ENCODE peak calls at places on chromosomes 7 and 10, in seven cellular contexts. One of them, this sample, is unnamed.

GRCh38 chr10:129772472-129773358 is 191.4 kb downstream of the EBF3 start:
- DNase-seq in pancreas: peak
- DNase-seq in WTC11: peak
- DNase-seq in PC-3: no peak
- DNase-seq in body of pancreas: no peak
- DNase-seq in MCF 10A: no peak
- DNase-seq in Panc1: no peak
- DNase-seq in this sample: no peak

GRCh38 chr10:1643911-1644810 is 93.2 kb downstream of the ADARB2 start:
- DNase-seq in MCF 10A: no peak
- DNase-seq in WTC11: no peak
- DNase-seq in PC-3: no peak
- DNase-seq in body of pancreas: no peak
- DNase-seq in pancreas: no peak
- DNase-seq in Panc1: no peak
- DNase-seq in this sample: no peak

GRCh38 chr10:1374901-1375804 is 319.0 kb downstream of the WDR37 start:
- DNase-seq in pancreas: no peak
- DNase-seq in PC-3: no peak
- DNase-seq in WTC11: no peak
- DNase-seq in Panc1: no peak
- DNase-seq in MCF 10A: no peak
- DNase-seq in body of pancreas: no peak
- DNase-seq in this sample: no peak

GRCh38 chr7:106591146-106591545 is 69.8 kb downstream of the CCDC71L start:
- DNase-seq in WTC11: no peak
- DNase-seq in Panc1: no peak
- DNase-seq in MCF 10A: no peak
- DNase-seq in pancreas: no peak
- DNase-seq in PC-3: no peak
- DNase-seq in body of pancreas: no peak
- DNase-seq in this sample: no peak

GRCh38 chr10:52064084-52064845 is 249.8 kb upstream of the DKK1 start:
- DNase-seq in pancreas: no peak
- DNase-seq in body of pancreas: no peak
- DNase-seq in MCF 10A: no peak
- DNase-seq in PC-3: no peak
- DNase-seq in WTC11: no peak
- DNase-seq in Panc1: no peak
- DNase-seq in this sample: no peak

GRCh38 chr10:18214692-18215563 is 74.7 kb downstream of the CACNB2 start:
- DNase-seq in pancreas: no peak
- DNase-seq in body of pancreas: peak
- DNase-seq in WTC11: peak
- DNase-seq in PC-3: peak
- DNase-seq in Panc1: peak
- DNase-seq in MCF 10A: peak
- DNase-seq in this sample: peak

GRCh38 chr7:19122018-19122588 is 4.7 kb upstream of the TWIST1 start:
- DNase-seq in WTC11: no peak
- DNase-seq in Panc1: peak
- DNase-seq in PC-3: peak
- DNase-seq in MCF 10A: peak
- DNase-seq in body of pancreas: no peak
- DNase-seq in pancreas: no peak
- DNase-seq in this sample: no peak

GRCh38 chr10:117492504-117492903 is 50.0 kb upstream of the EMX2 start:
- DNase-seq in PC-3: no peak
- DNase-seq in WTC11: no peak
- DNase-seq in body of pancreas: no peak
- DNase-seq in MCF 10A: no peak
- DNase-seq in Panc1: no peak
- DNase-seq in pancreas: no peak
- DNase-seq in this sample: no peak

GRCh38 chr10:13066527-13066926 is 33.4 kb upstream of the OPTN start:
- DNase-seq in pancreas: no peak
- DNase-seq in Panc1: no peak
- DNase-seq in WTC11: no peak
- DNase-seq in body of pancreas: no peak
- DNase-seq in MCF 10A: no peak
- DNase-seq in PC-3: no peak
- DNase-seq in this sample: no peak

GRCh38 chr10:70197235-70197952 is 27.1 kb upstream of the SAR1A start:
- DNase-seq in pancreas: no peak
- DNase-seq in PC-3: no peak
- DNase-seq in MCF 10A: no peak
- DNase-seq in Panc1: no peak
- DNase-seq in WTC11: no peak
- DNase-seq in body of pancreas: no peak
- DNase-seq in this sample: no peak

GRCh38 chr7:44391746-44392617 is 66.6 kb upstream of the CAMK2B start:
- DNase-seq in MCF 10A: no peak
- DNase-seq in body of pancreas: no peak
- DNase-seq in WTC11: no peak
- DNase-seq in Panc1: no peak
- DNase-seq in pancreas: no peak
- DNase-seq in PC-3: no peak
- DNase-seq in this sample: no peak

GRCh38 chr7:36071605-36072004 is 81.4 kb upstream of the EEPD1 start:
- DNase-seq in MCF 10A: no peak
- DNase-seq in Panc1: no peak
- DNase-seq in pancreas: no peak
- DNase-seq in body of pancreas: no peak
- DNase-seq in WTC11: no peak
- DNase-seq in PC-3: no peak
- DNase-seq in this sample: no peak

GRCh38 chr10:36515313-36515712 is 610.1 kb upstream of the ANKRD30A start:
- DNase-seq in PC-3: no peak
- DNase-seq in WTC11: no peak
- DNase-seq in MCF 10A: no peak
- DNase-seq in body of pancreas: no peak
- DNase-seq in Panc1: no peak
- DNase-seq in pancreas: no peak
- DNase-seq in this sample: no peak

GRCh38 chr10:44985175-44985681 is 6.6 kb upstream of the DEPP1 start:
- DNase-seq in PC-3: no peak
- DNase-seq in body of pancreas: no peak
- DNase-seq in Panc1: no peak
- DNase-seq in MCF 10A: no peak
- DNase-seq in WTC11: no peak
- DNase-seq in pancreas: no peak
- DNase-seq in this sample: no peak

GRCh38 chr10:120979435-120980315 is 128.5 kb downstream of the WDR11 start:
- DNase-seq in pancreas: peak
- DNase-seq in body of pancreas: peak
- DNase-seq in WTC11: peak
- DNase-seq in MCF 10A: no peak
- DNase-seq in PC-3: no peak
- DNase-seq in Panc1: no peak
- DNase-seq in this sample: peak

GRCh38 chr7:114533151-114533550 is 118.5 kb downstream of the FOXP2 start:
- DNase-seq in PC-3: no peak
- DNase-seq in body of pancreas: no peak
- DNase-seq in Panc1: no peak
- DNase-seq in WTC11: no peak
- DNase-seq in MCF 10A: no peak
- DNase-seq in pancreas: no peak
- DNase-seq in this sample: peak

GRCh38 chr7:67773081-67773480 is 776.4 kb downstream of the TYW1 start:
- DNase-seq in MCF 10A: no peak
- DNase-seq in pancreas: no peak
- DNase-seq in WTC11: no peak
- DNase-seq in Panc1: no peak
- DNase-seq in PC-3: no peak
- DNase-seq in body of pancreas: no peak
- DNase-seq in this sample: no peak

GRCh38 chr10:124754227-124754626 is 10.0 kb upstream of the FAM53B start:
- DNase-seq in WTC11: no peak
- DNase-seq in body of pancreas: no peak
- DNase-seq in Panc1: no peak
- DNase-seq in PC-3: no peak
- DNase-seq in pancreas: no peak
- DNase-seq in MCF 10A: no peak
- DNase-seq in this sample: no peak

GRCh38 chr10:33163941-33164824 is 170.3 kb downstream of the NRP1 start:
- DNase-seq in WTC11: no peak
- DNase-seq in pancreas: no peak
- DNase-seq in PC-3: peak
- DNase-seq in Panc1: no peak
- DNase-seq in MCF 10A: no peak
- DNase-seq in body of pancreas: no peak
- DNase-seq in this sample: peak

GRCh38 chr7:129519464-129519863 is 17.1 kb downstream of the SMKR1 start:
- DNase-seq in body of pancreas: no peak
- DNase-seq in Panc1: no peak
- DNase-seq in WTC11: no peak
- DNase-seq in MCF 10A: no peak
- DNase-seq in PC-3: no peak
- DNase-seq in pancreas: no peak
- DNase-seq in this sample: no peak

GRCh38 chr7:5217851-5218331 is 27.9 kb downstream of the WIPI2 start:
- DNase-seq in Panc1: no peak
- DNase-seq in WTC11: no peak
- DNase-seq in pancreas: peak
- DNase-seq in PC-3: no peak
- DNase-seq in MCF 10A: no peak
- DNase-seq in body of pancreas: no peak
- DNase-seq in this sample: no peak

GRCh38 chr7:2248984-2249694 is 7.1 kb downstream of the NUDT1 start:
- DNase-seq in MCF 10A: peak
- DNase-seq in body of pancreas: peak
- DNase-seq in pancreas: no peak
- DNase-seq in WTC11: no peak
- DNase-seq in Panc1: no peak
- DNase-seq in PC-3: peak
- DNase-seq in this sample: no peak

GRCh38 chr10:132510174-132510611 is 27.4 kb upstream of the INPP5A start:
- DNase-seq in body of pancreas: no peak
- DNase-seq in PC-3: no peak
- DNase-seq in WTC11: no peak
- DNase-seq in Panc1: no peak
- DNase-seq in pancreas: peak
- DNase-seq in MCF 10A: no peak
- DNase-seq in this sample: no peak

GRCh38 chr10:132507956-132508490 is 29.6 kb upstream of the INPP5A start:
- DNase-seq in Panc1: no peak
- DNase-seq in body of pancreas: no peak
- DNase-seq in WTC11: no peak
- DNase-seq in PC-3: no peak
- DNase-seq in pancreas: peak
- DNase-seq in MCF 10A: no peak
- DNase-seq in this sample: no peak

GRCh38 chr10:132509506-132510173 is 27.9 kb upstream of the INPP5A start:
- DNase-seq in pancreas: peak
- DNase-seq in MCF 10A: no peak
- DNase-seq in body of pancreas: no peak
- DNase-seq in WTC11: no peak
- DNase-seq in PC-3: no peak
- DNase-seq in Panc1: no peak
- DNase-seq in this sample: no peak

GRCh38 chr10:132507467-132507955 is 30.1 kb upstream of the INPP5A start:
- DNase-seq in PC-3: no peak
- DNase-seq in WTC11: peak
- DNase-seq in body of pancreas: no peak
- DNase-seq in MCF 10A: no peak
- DNase-seq in Panc1: no peak
- DNase-seq in pancreas: no peak
- DNase-seq in this sample: no peak

GRCh38 chr10:132508497-132509443 is 28.8 kb upstream of the INPP5A start:
- DNase-seq in Panc1: no peak
- DNase-seq in MCF 10A: no peak
- DNase-seq in pancreas: peak
- DNase-seq in PC-3: no peak
- DNase-seq in body of pancreas: peak
- DNase-seq in WTC11: no peak
- DNase-seq in this sample: no peak
- TF ChIP-seq CTCF in Panc1: no peak
- TF ChIP-seq CTCF in MCF 10A: no peak
- TF ChIP-seq CTCF in pancreas: no peak
- TF ChIP-seq CTCF in PC-3: no peak
- TF ChIP-seq CTCF in body of pancreas: peak
- TF ChIP-seq CTCF in WTC11: no peak
- TF ChIP-seq CTCF in this sample: no peak

GRCh38 chr7:135161669-135162068 is 8.8 kb downstream of the CYREN start:
- DNase-seq in PC-3: no peak
- DNase-seq in pancreas: no peak
- DNase-seq in WTC11: no peak
- DNase-seq in Panc1: no peak
- DNase-seq in body of pancreas: no peak
- DNase-seq in MCF 10A: no peak
- DNase-seq in this sample: no peak

GRCh38 chr7:135159359-135160087 is 11.0 kb downstream of the CYREN start:
- DNase-seq in pancreas: no peak
- DNase-seq in Panc1: no peak
- DNase-seq in WTC11: no peak
- DNase-seq in body of pancreas: no peak
- DNase-seq in MCF 10A: no peak
- DNase-seq in PC-3: no peak
- DNase-seq in this sample: no peak

GRCh38 chr7:135160098-135160857 is 10.2 kb downstream of the CYREN start:
- DNase-seq in PC-3: no peak
- DNase-seq in body of pancreas: no peak
- DNase-seq in MCF 10A: no peak
- DNase-seq in pancreas: no peak
- DNase-seq in WTC11: no peak
- DNase-seq in Panc1: no peak
- DNase-seq in this sample: no peak

GRCh38 chr7:135162382-135163001 is 8.0 kb downstream of the CYREN start:
- DNase-seq in Panc1: no peak
- DNase-seq in PC-3: no peak
- DNase-seq in pancreas: no peak
- DNase-seq in WTC11: no peak
- DNase-seq in body of pancreas: no peak
- DNase-seq in MCF 10A: no peak
- DNase-seq in this sample: no peak

GRCh38 chr7:135160858-135161653 is 9.5 kb downstream of the CYREN start:
- DNase-seq in WTC11: no peak
- DNase-seq in MCF 10A: no peak
- DNase-seq in pancreas: no peak
- DNase-seq in body of pancreas: no peak
- DNase-seq in PC-3: no peak
- DNase-seq in Panc1: no peak
- DNase-seq in this sample: no peak
- TF ChIP-seq CTCF in WTC11: no peak
- TF ChIP-seq CTCF in MCF 10A: no peak
- TF ChIP-seq CTCF in pancreas: no peak
- TF ChIP-seq CTCF in body of pancreas: no peak
- TF ChIP-seq CTCF in PC-3: no peak
- TF ChIP-seq CTCF in Panc1: no peak
- TF ChIP-seq CTCF in this sample: no peak

GRCh38 chr10:68348265-68348741 is 15.6 kb upstream of the PBLD start:
- DNase-seq in body of pancreas: peak
- DNase-seq in pancreas: no peak
- DNase-seq in WTC11: peak
- DNase-seq in Panc1: peak
- DNase-seq in PC-3: peak
- DNase-seq in MCF 10A: peak
- DNase-seq in this sample: peak
- TF ChIP-seq CTCF in body of pancreas: peak
- TF ChIP-seq CTCF in pancreas: peak
- TF ChIP-seq CTCF in WTC11: peak
- TF ChIP-seq CTCF in Panc1: peak
- TF ChIP-seq CTCF in PC-3: peak
- TF ChIP-seq CTCF in MCF 10A: peak
- TF ChIP-seq CTCF in this sample: peak

GRCh38 chr7:29146888-29147609 is 712 bp upstream of the CPVL start:
- DNase-seq in pancreas: peak
- DNase-seq in Panc1: no peak
- DNase-seq in PC-3: peak
- DNase-seq in WTC11: no peak
- DNase-seq in MCF 10A: peak
- DNase-seq in body of pancreas: peak
- DNase-seq in this sample: no peak
- TF ChIP-seq CTCF in pancreas: no peak
- TF ChIP-seq CTCF in Panc1: no peak
- TF ChIP-seq CTCF in PC-3: peak
- TF ChIP-seq CTCF in WTC11: no peak
- TF ChIP-seq CTCF in MCF 10A: no peak
- TF ChIP-seq CTCF in body of pancreas: no peak
- TF ChIP-seq CTCF in this sample: peak